ENCODE peak calls at places on chromosome 1, in six cellular contexts. One of them, this sample, is unnamed.

GRCh38 chr1:235675152-235675890 is 25.7 kb upstream of the GNG4 start:
- DNase-seq in K562: no peak
- DNase-seq in GM12878: no peak
- DNase-seq in H1: no peak
- DNase-seq in HepG2: peak
- DNase-seq in HCT116: no peak
- DNase-seq in this sample: no peak

GRCh38 chr1:110734146-110734680 is 59.5 kb upstream of the KCNA3 start:
- DNase-seq in GM12878: no peak
- DNase-seq in K562: no peak
- DNase-seq in HCT116: no peak
- DNase-seq in H1: no peak
- DNase-seq in HepG2: no peak
- DNase-seq in this sample: no peak

GRCh38 chr1:19455353-19455752 is 30.0 kb downstream of the CAPZB start:
- DNase-seq in K562: no peak
- DNase-seq in HCT116: no peak
- DNase-seq in H1: no peak
- DNase-seq in GM12878: no peak
- DNase-seq in HepG2: no peak
- DNase-seq in this sample: no peak

GRCh38 chr1:116891396-116892072 is 18.2 kb upstream of the PTGFRN start:
- DNase-seq in H1: no peak
- DNase-seq in HepG2: no peak
- DNase-seq in GM12878: no peak
- DNase-seq in K562: no peak
- DNase-seq in HCT116: no peak
- DNase-seq in this sample: no peak

GRCh38 chr1:236663934-236664333 is 22.4 kb upstream of the ACTN2 start:
- DNase-seq in K562: no peak
- DNase-seq in HCT116: no peak
- DNase-seq in H1: no peak
- DNase-seq in GM12878: no peak
- DNase-seq in HepG2: no peak
- DNase-seq in this sample: no peak

GRCh38 chr1:28411656-28412055 is 42.1 kb downstream of the PHACTR4 start:
- DNase-seq in HepG2: no peak
- DNase-seq in HCT116: no peak
- DNase-seq in GM12878: no peak
- DNase-seq in H1: no peak
- DNase-seq in K562: no peak
- DNase-seq in this sample: no peak

GRCh38 chr1:201536542-201536941 is 2.4 kb upstream of the NAV1 start:
- DNase-seq in H1: no peak
- DNase-seq in K562: no peak
- DNase-seq in HCT116: peak
- DNase-seq in HepG2: no peak
- DNase-seq in GM12878: no peak
- DNase-seq in this sample: no peak

GRCh38 chr1:163877016-163877415 is 555.3 kb downstream of the NUF2 start:
- DNase-seq in K562: no peak
- DNase-seq in HepG2: no peak
- DNase-seq in H1: no peak
- DNase-seq in HCT116: no peak
- DNase-seq in GM12878: no peak
- DNase-seq in this sample: no peak

GRCh38 chr1:30407862-30408580 is 315.4 kb downstream of the MATN1 start:
- DNase-seq in K562: no peak
- DNase-seq in HCT116: no peak
- DNase-seq in HepG2: no peak
- DNase-seq in GM12878: no peak
- DNase-seq in H1: no peak
- DNase-seq in this sample: no peak

GRCh38 chr1:206608108-206608698 is 4.1 kb downstream of the EIF2D start:
- DNase-seq in K562: peak
- DNase-seq in HCT116: peak
- DNase-seq in GM12878: no peak
- DNase-seq in HepG2: peak
- DNase-seq in H1: no peak
- DNase-seq in this sample: peak

GRCh38 chr1:179229214-179230140 is at the start of gene ABL2:
- DNase-seq in K562: peak
- DNase-seq in HCT116: peak
- DNase-seq in GM12878: no peak
- DNase-seq in H1: no peak
- DNase-seq in HepG2: peak
- DNase-seq in this sample: peak

GRCh38 chr1:22949807-22950462 is 22.7 kb downstream of the LACTBL1 start:
- DNase-seq in H1: no peak
- DNase-seq in HepG2: no peak
- DNase-seq in K562: no peak
- DNase-seq in GM12878: no peak
- DNase-seq in HCT116: no peak
- DNase-seq in this sample: no peak

GRCh38 chr1:193633991-193634390 is 447.6 kb upstream of the B3GALT2 start:
- DNase-seq in H1: no peak
- DNase-seq in HCT116: no peak
- DNase-seq in K562: no peak
- DNase-seq in GM12878: no peak
- DNase-seq in HepG2: no peak
- DNase-seq in this sample: no peak

GRCh38 chr1:21251773-21252471 is 38.3 kb downstream of the ECE1 start:
- DNase-seq in HepG2: peak
- DNase-seq in H1: no peak
- DNase-seq in HCT116: peak
- DNase-seq in K562: no peak
- DNase-seq in GM12878: no peak
- DNase-seq in this sample: peak

GRCh38 chr1:51792864-51793263 is 85.7 kb downstream of the NRDC start:
- DNase-seq in GM12878: no peak
- DNase-seq in HepG2: no peak
- DNase-seq in K562: no peak
- DNase-seq in HCT116: no peak
- DNase-seq in H1: no peak
- DNase-seq in this sample: peak

DNA sequence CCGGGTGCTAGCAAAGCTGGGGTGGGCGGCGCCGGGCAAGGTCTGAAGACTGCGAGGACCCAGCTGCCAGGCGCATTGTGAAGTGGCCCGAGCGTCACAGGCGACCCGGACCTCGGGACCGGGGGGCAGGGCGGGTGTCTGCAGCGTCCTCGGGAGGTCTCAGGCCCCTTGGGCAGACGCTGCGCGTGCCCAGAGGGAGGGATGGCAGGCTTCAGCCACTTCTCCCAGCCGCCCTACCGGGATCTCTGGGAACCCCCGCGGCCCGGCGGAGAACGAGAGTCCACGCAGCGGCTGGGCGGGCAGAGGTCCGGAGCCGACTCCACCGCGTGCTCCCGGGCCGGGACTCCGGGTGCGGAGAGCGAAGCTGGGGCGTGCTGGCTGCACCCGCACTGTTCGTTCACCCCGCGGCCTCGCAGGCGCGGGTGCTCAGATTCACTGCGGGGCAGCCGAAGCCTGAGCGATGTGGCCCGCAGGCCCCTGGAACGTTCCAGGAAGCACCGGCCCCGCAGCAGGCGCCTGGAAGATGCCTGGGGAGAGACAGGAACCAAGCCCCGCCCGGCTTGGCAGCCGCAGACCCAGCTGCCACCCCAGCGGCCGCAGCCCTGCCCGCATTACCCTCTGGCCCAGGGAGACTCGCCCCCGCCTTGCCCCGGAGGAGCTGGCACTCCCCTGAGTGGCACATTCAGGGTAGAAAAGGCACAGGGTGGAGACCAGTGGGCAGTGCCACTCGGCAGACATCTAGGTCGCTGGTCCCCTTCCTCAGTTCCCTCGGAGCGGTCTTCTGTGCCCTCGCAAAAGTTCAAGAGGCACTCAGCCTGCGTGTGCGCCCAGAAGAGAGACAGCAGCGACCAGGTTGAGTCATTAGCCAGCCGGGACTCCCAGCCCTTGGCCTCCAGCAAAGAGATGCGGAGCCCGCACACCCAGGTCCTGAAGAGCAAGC is at the start of gene CCDC185:
- DNase-seq in H1: no peak
- DNase-seq in HCT116: no peak
- DNase-seq in HepG2: no peak
- DNase-seq in GM12878: no peak
- DNase-seq in K562: no peak
- DNase-seq in this sample: no peak
- TF ChIP-seq MAX in H1: peak
- TF ChIP-seq MAX in HCT116: no peak
- TF ChIP-seq MAX in HepG2: no peak
- TF ChIP-seq MAX in GM12878: no peak
- TF ChIP-seq MAX in K562: no peak
- TF ChIP-seq MAX in this sample: no peak

DNA sequence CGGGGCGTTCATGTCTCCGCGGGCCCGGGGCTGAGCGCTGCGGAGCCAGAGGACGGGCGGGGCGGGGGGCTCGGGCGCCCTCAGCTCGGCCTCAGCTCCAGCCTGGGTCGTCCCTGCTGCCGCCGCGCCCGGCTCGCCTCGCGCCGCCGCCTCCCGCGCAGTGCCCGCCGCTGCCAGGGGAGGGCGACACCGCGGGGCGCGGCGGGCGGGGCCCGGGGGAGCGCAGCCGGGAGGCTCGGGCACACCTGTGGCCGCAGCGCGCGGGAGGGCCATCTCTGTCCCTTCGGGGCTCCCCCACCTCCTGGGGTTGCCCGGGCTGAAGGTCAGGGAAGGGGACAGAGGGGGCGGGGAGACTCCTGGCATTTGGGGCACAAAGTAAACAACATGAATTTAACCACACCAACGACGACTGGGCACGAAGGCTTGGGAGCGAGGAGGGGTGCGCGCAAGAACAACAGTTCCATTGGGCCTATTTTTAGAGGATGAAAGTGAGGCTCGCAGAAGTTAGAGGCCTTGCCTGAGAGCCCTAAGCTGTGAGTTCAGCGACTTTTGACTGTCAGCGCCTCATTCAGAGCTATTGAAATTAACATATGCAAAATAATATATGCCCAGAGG is at the start of gene FAM131C:
- DNase-seq in HepG2: no peak
- DNase-seq in GM12878: no peak
- DNase-seq in HCT116: no peak
- DNase-seq in K562: peak
- DNase-seq in H1: no peak
- DNase-seq in this sample: no peak
- TF ChIP-seq EZH2 in HepG2: no peak
- TF ChIP-seq EZH2 in GM12878: no peak
- TF ChIP-seq EZH2 in HCT116: no peak
- TF ChIP-seq EZH2 in K562: no peak
- TF ChIP-seq EZH2 in H1: no peak
- TF ChIP-seq EZH2 in this sample: no peak

GRCh38 chr1:150626150-150626549 is 3.3 kb downstream of the ENSA start:
- DNase-seq in HCT116: no peak
- DNase-seq in HepG2: no peak
- DNase-seq in GM12878: no peak
- DNase-seq in K562: no peak
- DNase-seq in H1: no peak
- DNase-seq in this sample: no peak

GRCh38 chr1:150628766-150629114 is 672 bp downstream of the ENSA start:
- DNase-seq in K562: no peak
- DNase-seq in GM12878: no peak
- DNase-seq in HCT116: no peak
- DNase-seq in HepG2: no peak
- DNase-seq in H1: no peak
- DNase-seq in this sample: no peak

GRCh38 chr1:150627821-150628410 is 1.5 kb downstream of the ENSA start:
- DNase-seq in HCT116: no peak
- DNase-seq in GM12878: no peak
- DNase-seq in HepG2: no peak
- DNase-seq in K562: no peak
- DNase-seq in H1: no peak
- DNase-seq in this sample: no peak

DNA sequence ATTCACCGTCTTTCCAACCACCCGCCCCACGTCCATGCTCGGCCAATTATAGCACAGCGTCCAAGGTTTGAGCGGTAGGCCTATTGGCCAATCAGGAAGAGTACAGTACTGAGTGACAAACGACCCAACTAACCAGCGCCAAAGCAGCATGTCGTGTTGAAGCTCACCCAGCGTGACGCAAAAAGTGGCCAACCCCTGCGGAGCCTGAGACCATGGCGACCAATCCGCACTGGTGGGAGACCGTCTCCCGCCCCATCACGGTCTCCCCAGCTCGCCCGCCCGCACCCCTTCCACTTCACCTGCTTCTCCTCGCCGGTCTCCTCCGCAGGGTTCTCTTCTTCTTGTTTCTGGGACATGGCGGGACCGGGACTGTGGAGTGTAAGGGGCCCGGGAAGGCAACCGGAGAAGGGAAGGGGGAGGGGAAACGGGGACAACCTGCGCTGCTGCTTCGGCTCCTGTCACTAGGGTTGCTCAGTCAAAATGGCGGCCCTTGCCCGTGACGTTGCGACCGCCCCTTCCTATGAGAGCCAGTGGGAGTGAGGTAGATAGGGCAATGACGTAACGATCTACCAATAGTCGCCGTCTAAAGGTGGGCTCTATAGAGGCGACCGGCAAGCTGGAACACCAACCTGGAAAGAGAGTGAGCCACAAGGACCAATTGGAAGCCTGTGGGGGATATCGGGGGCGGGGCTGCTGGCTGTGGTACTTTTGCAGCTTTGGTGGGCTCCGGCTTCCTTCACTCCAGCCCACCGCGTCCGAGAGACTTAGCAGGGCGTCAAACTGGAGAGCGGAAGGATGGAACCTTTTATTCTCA is at the start of gene ENSA:
- DNase-seq in HCT116: peak
- DNase-seq in H1: peak
- DNase-seq in GM12878: peak
- DNase-seq in K562: peak
- DNase-seq in HepG2: peak
- DNase-seq in this sample: peak
- TF ChIP-seq POLR2A in HCT116: peak
- TF ChIP-seq POLR2A in H1: peak
- TF ChIP-seq POLR2A in GM12878: peak
- TF ChIP-seq POLR2A in K562: peak
- TF ChIP-seq POLR2A in HepG2: peak
- TF ChIP-seq POLR2A in this sample: peak

DNA sequence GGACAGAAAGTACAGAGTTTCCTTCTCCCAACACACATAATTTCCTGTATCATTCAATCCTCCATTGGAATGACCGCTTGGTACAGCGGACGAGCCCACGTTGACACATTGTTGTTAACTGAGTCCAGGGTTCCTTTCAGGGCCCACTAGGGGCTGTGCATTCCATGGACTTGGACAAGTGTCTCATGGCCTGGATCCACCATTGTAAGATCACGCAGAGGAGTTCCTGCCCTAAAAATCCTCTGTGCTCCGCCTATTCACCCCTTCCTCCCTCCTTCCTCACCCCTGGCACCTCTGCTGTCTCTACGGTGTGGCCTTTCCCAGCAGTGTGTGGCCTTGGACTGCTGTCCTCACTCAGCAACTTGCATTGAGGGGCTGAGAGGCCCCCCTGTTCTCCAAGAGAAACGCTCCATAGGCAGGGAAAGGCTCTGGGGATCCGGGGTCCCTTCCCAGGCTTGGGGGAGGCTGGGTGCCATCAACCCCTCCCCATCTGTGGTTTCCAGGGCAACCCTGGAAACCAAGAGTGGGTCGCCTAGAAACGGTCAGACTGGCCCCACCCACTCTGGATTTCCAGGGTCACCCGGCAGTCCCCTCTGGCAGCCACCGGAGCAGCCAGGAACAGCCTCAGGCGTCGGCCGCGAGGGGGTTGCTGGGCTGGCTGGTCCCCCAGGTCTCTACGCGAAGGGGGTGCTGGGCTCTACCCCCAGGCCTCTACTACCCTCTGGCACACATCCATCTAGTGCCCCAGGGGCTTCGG is 50.9 kb downstream of the MEGF6 start:
- DNase-seq in H1: no peak
- DNase-seq in HepG2: no peak
- DNase-seq in HCT116: no peak
- DNase-seq in K562: no peak
- DNase-seq in GM12878: no peak
- DNase-seq in this sample: no peak
- TF ChIP-seq MAX in H1: no peak
- TF ChIP-seq MAX in HepG2: no peak
- TF ChIP-seq MAX in HCT116: no peak
- TF ChIP-seq MAX in K562: no peak
- TF ChIP-seq MAX in GM12878: no peak
- TF ChIP-seq MAX in this sample: no peak